ENCODE peak calls at places on chromosomes 4 and X, in seven cellular contexts. One of them, this sample, is unnamed.

GRCh38 chr4:25051534-25051933 is 20.8 kb upstream of the LGI2 start:
- DNase-seq in HFF-Myc: no peak
- DNase-seq in right lobe of liver: no peak
- DNase-seq in prostate gland: no peak
- DNase-seq in sigmoid colon: no peak
- DNase-seq in A673: no peak
- DNase-seq in hepatocyte: no peak
- DNase-seq in this sample: no peak

GRCh38 chrX:24426340-24426913 is 38.7 kb upstream of the PDK3 start:
- DNase-seq in HFF-Myc: no peak
- DNase-seq in hepatocyte: no peak
- DNase-seq in sigmoid colon: no peak
- DNase-seq in prostate gland: peak
- DNase-seq in right lobe of liver: no peak
- DNase-seq in A673: peak
- DNase-seq in this sample: peak

GRCh38 chr4:86449746-86450145 is 89.9 kb upstream of the MAPK10 start:
- DNase-seq in HFF-Myc: no peak
- DNase-seq in right lobe of liver: no peak
- DNase-seq in sigmoid colon: no peak
- DNase-seq in prostate gland: no peak
- DNase-seq in A673: peak
- DNase-seq in hepatocyte: no peak
- DNase-seq in this sample: no peak

GRCh38 chr4:26212528-26212927 is 108.3 kb upstream of the RBPJ start:
- DNase-seq in sigmoid colon: no peak
- DNase-seq in A673: no peak
- DNase-seq in prostate gland: no peak
- DNase-seq in HFF-Myc: no peak
- DNase-seq in hepatocyte: no peak
- DNase-seq in right lobe of liver: no peak
- DNase-seq in this sample: no peak

GRCh38 chr4:16909245-16909644 is 10.8 kb upstream of the LDB2 start:
- DNase-seq in hepatocyte: no peak
- DNase-seq in prostate gland: no peak
- DNase-seq in sigmoid colon: no peak
- DNase-seq in HFF-Myc: no peak
- DNase-seq in right lobe of liver: no peak
- DNase-seq in A673: no peak
- DNase-seq in this sample: no peak

GRCh38 chr4:52711834-52712171 is 39.4 kb downstream of the ERVMER34-1 start:
- DNase-seq in right lobe of liver: no peak
- DNase-seq in HFF-Myc: no peak
- DNase-seq in hepatocyte: no peak
- DNase-seq in prostate gland: no peak
- DNase-seq in A673: no peak
- DNase-seq in sigmoid colon: no peak
- DNase-seq in this sample: no peak

GRCh38 chrX:120570201-120570600 is 9.4 kb upstream of the CUL4B start:
- DNase-seq in right lobe of liver: no peak
- DNase-seq in sigmoid colon: no peak
- DNase-seq in hepatocyte: no peak
- DNase-seq in prostate gland: no peak
- DNase-seq in A673: no peak
- DNase-seq in HFF-Myc: no peak
- DNase-seq in this sample: no peak

GRCh38 chrX:38561951-38562719 is 793 bp downstream of the TSPAN7 start:
- DNase-seq in right lobe of liver: peak
- DNase-seq in HFF-Myc: no peak
- DNase-seq in hepatocyte: peak
- DNase-seq in A673: peak
- DNase-seq in sigmoid colon: peak
- DNase-seq in prostate gland: peak
- DNase-seq in this sample: peak

GRCh38 chr4:169485791-169486742 is 126.3 kb downstream of the NEK1 start:
- DNase-seq in prostate gland: peak
- DNase-seq in HFF-Myc: peak
- DNase-seq in right lobe of liver: no peak
- DNase-seq in A673: peak
- DNase-seq in hepatocyte: peak
- DNase-seq in sigmoid colon: no peak
- DNase-seq in this sample: peak

GRCh38 chrX:47637546-47638195 is 7.9 kb upstream of the CFP start:
- DNase-seq in right lobe of liver: peak
- DNase-seq in hepatocyte: no peak
- DNase-seq in sigmoid colon: no peak
- DNase-seq in HFF-Myc: no peak
- DNase-seq in A673: no peak
- DNase-seq in prostate gland: no peak
- DNase-seq in this sample: no peak
- TF ChIP-seq CTCF in right lobe of liver: no peak
- TF ChIP-seq CTCF in hepatocyte: no peak
- TF ChIP-seq CTCF in sigmoid colon: no peak
- TF ChIP-seq CTCF in HFF-Myc: no peak
- TF ChIP-seq CTCF in A673: no peak
- TF ChIP-seq CTCF in prostate gland: no peak
- TF ChIP-seq CTCF in this sample: no peak

DNA sequence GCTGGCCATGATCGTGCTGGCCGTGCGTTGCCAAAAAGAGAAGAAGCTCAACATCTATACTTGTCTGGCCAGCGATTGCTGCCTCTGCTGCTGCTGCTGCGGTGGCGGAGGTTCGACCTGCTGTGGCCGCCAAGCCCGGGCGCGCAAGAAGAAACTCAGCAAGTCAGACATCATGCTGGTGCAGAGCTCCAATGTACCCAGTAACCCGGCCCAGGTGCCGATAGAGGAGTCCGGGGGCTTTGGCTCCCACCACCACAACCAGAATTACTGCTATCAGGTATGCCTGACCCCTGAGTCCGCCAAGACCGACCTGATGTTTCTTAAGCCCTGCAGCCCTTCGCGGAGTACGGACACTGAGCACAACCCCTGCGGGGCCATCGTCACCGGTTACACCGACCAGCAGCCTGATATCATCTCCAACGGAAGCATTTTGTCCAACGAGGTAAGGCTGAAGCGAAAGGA is 3.3 kb downstream of the PCDH10 start:
- DNase-seq in HFF-Myc: no peak
- DNase-seq in hepatocyte: no peak
- DNase-seq in prostate gland: no peak
- DNase-seq in sigmoid colon: no peak
- DNase-seq in right lobe of liver: no peak
- DNase-seq in A673: no peak
- DNase-seq in this sample: no peak
- H3K4me3 ChIP-seq in HFF-Myc: no peak
- H3K4me3 ChIP-seq in hepatocyte: peak
- H3K4me3 ChIP-seq in prostate gland: peak
- H3K4me3 ChIP-seq in sigmoid colon: peak
- H3K4me3 ChIP-seq in right lobe of liver: no peak
- H3K4me3 ChIP-seq in A673: peak
- H3K4me3 ChIP-seq in this sample: peak

DNA sequence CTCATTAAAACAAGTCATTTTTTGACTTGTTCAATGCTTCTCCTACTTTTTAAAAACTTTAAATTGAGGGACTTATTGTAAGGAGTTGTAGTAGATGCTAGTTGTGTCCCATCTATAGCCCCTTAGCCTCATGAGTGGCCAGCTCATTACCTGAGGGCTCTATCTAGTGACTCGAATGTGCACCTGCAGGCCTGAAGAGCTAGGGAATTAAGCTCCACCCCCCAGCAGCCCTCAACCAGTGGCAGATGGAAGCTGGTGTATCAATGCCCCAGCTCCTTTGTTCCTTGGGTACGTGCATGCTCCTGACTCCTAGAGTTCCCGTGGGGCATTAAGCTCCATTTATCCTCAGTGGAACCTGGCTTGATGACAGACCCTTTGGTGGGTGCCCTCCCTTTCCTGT is 146.7 kb upstream of the FAM9B start:
- DNase-seq in prostate gland: no peak
- DNase-seq in HFF-Myc: no peak
- DNase-seq in right lobe of liver: no peak
- DNase-seq in sigmoid colon: no peak
- DNase-seq in hepatocyte: no peak
- DNase-seq in A673: no peak
- DNase-seq in this sample: no peak
- TF ChIP-seq CTCF in prostate gland: no peak
- TF ChIP-seq CTCF in HFF-Myc: no peak
- TF ChIP-seq CTCF in right lobe of liver: no peak
- TF ChIP-seq CTCF in sigmoid colon: no peak
- TF ChIP-seq CTCF in hepatocyte: no peak
- TF ChIP-seq CTCF in A673: no peak
- TF ChIP-seq CTCF in this sample: no peak

DNA sequence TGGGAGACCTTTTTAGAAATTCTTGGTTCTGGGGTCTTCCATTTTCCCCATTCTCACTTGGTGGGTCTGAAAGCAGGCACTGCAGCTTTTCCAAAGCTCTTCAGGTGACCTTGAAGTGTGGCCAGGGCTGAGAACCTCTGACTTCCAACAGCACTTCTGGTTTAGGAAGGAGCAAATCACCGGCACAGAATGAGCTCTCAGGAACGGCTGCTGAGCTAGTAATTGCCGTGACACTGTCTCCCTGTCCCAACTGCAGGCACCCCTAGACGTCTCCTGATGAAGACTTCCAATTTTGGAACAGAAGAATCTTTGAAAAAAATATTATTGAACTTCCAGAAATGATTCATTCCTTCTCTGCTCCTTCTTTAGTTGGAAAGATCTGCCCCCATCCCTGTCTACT is 31.3 kb downstream of the CD38 start:
- DNase-seq in right lobe of liver: no peak
- DNase-seq in HFF-Myc: no peak
- DNase-seq in A673: no peak
- DNase-seq in sigmoid colon: no peak
- DNase-seq in hepatocyte: no peak
- DNase-seq in prostate gland: no peak
- DNase-seq in this sample: no peak
- H3K4me3 ChIP-seq in right lobe of liver: no peak
- H3K4me3 ChIP-seq in HFF-Myc: no peak
- H3K4me3 ChIP-seq in A673: no peak
- H3K4me3 ChIP-seq in sigmoid colon: no peak
- H3K4me3 ChIP-seq in hepatocyte: no peak
- H3K4me3 ChIP-seq in prostate gland: no peak
- H3K4me3 ChIP-seq in this sample: no peak

GRCh38 chr4:55184600-55185523 is 59.5 kb upstream of the KDR start:
- DNase-seq in HFF-Myc: no peak
- DNase-seq in right lobe of liver: no peak
- DNase-seq in hepatocyte: peak
- DNase-seq in A673: no peak
- DNase-seq in sigmoid colon: no peak
- DNase-seq in prostate gland: peak
- DNase-seq in this sample: peak

GRCh38 chr4:55186700-55187099 is 61.3 kb upstream of the KDR start:
- DNase-seq in hepatocyte: no peak
- DNase-seq in A673: no peak
- DNase-seq in HFF-Myc: no peak
- DNase-seq in right lobe of liver: no peak
- DNase-seq in prostate gland: no peak
- DNase-seq in sigmoid colon: no peak
- DNase-seq in this sample: no peak

GRCh38 chr4:55181606-55182005 is 56.2 kb upstream of the KDR start:
- DNase-seq in hepatocyte: no peak
- DNase-seq in right lobe of liver: no peak
- DNase-seq in prostate gland: no peak
- DNase-seq in A673: no peak
- DNase-seq in sigmoid colon: no peak
- DNase-seq in HFF-Myc: no peak
- DNase-seq in this sample: no peak

GRCh38 chr4:55183926-55184599 is 58.7 kb upstream of the KDR start:
- DNase-seq in hepatocyte: peak
- DNase-seq in right lobe of liver: no peak
- DNase-seq in A673: no peak
- DNase-seq in prostate gland: no peak
- DNase-seq in HFF-Myc: peak
- DNase-seq in sigmoid colon: no peak
- DNase-seq in this sample: peak

DNA sequence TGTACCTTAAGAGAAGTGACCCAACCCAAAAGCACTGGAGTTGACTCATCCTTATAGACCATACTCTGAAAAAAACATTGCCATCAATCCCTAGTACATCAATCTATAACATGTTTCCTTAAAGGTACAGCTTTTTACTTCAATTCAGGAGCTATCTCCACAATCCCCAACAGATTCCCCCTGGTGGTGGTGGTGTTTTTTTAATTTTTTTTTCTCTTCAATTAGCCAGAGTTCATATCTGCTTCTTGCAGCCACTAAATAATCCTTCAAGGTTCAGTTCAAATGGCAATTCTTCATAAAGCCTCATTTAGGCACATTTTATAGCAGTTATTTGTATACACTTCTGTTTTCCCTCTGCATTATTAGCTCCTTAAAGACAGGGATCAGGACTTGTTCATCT is 60.7 kb upstream of the KDR start:
- DNase-seq in sigmoid colon: no peak
- DNase-seq in HFF-Myc: no peak
- DNase-seq in A673: no peak
- DNase-seq in right lobe of liver: no peak
- DNase-seq in hepatocyte: no peak
- DNase-seq in prostate gland: no peak
- DNase-seq in this sample: no peak
- TF ChIP-seq CTCF in sigmoid colon: no peak
- TF ChIP-seq CTCF in HFF-Myc: no peak
- TF ChIP-seq CTCF in A673: peak
- TF ChIP-seq CTCF in right lobe of liver: no peak
- TF ChIP-seq CTCF in hepatocyte: peak
- TF ChIP-seq CTCF in prostate gland: no peak
- TF ChIP-seq CTCF in this sample: no peak

GRCh38 chr4:183398298-183399129 is 45.9 kb upstream of the CDKN2AIP start:
- DNase-seq in right lobe of liver: peak
- DNase-seq in hepatocyte: peak
- DNase-seq in A673: peak
- DNase-seq in HFF-Myc: no peak
- DNase-seq in prostate gland: peak
- DNase-seq in sigmoid colon: peak
- DNase-seq in this sample: peak
- H3K4me3 ChIP-seq in right lobe of liver: peak
- H3K4me3 ChIP-seq in hepatocyte: peak
- H3K4me3 ChIP-seq in A673: peak
- H3K4me3 ChIP-seq in HFF-Myc: peak
- H3K4me3 ChIP-seq in prostate gland: peak
- H3K4me3 ChIP-seq in sigmoid colon: peak
- H3K4me3 ChIP-seq in this sample: peak

DNA sequence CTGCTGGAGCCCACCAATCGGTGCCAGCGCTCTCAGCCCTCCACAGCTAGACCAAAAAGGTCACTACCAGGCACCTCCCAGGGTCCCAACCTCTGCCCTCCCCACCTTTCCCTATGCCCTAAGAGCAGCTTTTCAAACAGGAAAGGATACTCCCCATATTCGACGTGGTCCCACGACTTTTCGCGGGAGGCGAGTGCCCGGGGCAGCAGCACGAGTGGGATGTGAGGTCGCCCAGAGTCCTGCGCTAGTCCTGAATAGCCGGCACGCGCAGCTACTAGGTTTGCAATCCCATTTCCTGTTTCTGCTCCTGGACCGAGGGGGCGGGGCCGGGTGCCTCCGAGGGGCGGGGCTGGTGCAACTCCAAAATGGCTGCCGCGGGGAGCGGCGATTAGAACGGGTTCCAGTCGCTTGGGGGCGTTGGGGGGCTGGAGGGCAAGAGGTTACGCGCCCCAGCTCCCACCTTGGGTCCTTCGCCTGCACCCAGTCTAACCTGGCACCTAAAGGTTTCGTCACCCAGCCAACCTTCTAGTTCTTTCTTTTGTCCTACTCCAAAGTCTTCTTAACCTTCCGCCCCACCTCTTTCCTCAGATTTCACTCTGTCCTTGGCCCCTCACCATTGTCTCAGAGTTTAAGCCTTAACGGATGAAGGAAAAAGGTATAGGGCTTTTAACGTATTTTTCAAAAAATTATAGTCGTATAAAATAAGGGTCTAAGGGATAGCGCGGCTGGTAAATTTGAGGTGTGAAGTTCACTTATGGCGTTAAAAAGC is 85.0 kb upstream of the TENT5D start:
- DNase-seq in sigmoid colon: peak
- DNase-seq in A673: peak
- DNase-seq in right lobe of liver: peak
- DNase-seq in prostate gland: peak
- DNase-seq in hepatocyte: peak
- DNase-seq in HFF-Myc: no peak
- DNase-seq in this sample: peak
- TF ChIP-seq CTCF in sigmoid colon: no peak
- TF ChIP-seq CTCF in A673: no peak
- TF ChIP-seq CTCF in right lobe of liver: no peak
- TF ChIP-seq CTCF in prostate gland: no peak
- TF ChIP-seq CTCF in hepatocyte: no peak
- TF ChIP-seq CTCF in HFF-Myc: no peak
- TF ChIP-seq CTCF in this sample: no peak

This sample was measured in foreskin fibroblast.